ENCODE peak calls at places on chromosomes 6 and 20, in seven cellular contexts. One of them, this sample, is unnamed.

GRCh38 chr6:36679043-36679821 is 718 bp downstream of the CDKN1A start:
- DNase-seq in HCT116: no peak
- DNase-seq in H1: peak
- DNase-seq in GM12878: no peak
- DNase-seq in HepG2: peak
- DNase-seq in SK-N-SH: peak
- DNase-seq in K562: peak
- DNase-seq in this sample: peak

GRCh38 chr6:108656834-108657233 is 96.1 kb downstream of the FOXO3 start:
- DNase-seq in HCT116: no peak
- DNase-seq in H1: no peak
- DNase-seq in GM12878: no peak
- DNase-seq in HepG2: peak
- DNase-seq in SK-N-SH: no peak
- DNase-seq in K562: no peak
- DNase-seq in this sample: no peak

GRCh38 chr20:3889489-3890409 is 562 bp downstream of the PANK2 start:
- DNase-seq in HCT116: no peak
- DNase-seq in H1: peak
- DNase-seq in GM12878: no peak
- DNase-seq in HepG2: peak
- DNase-seq in SK-N-SH: peak
- DNase-seq in K562: peak
- DNase-seq in this sample: no peak

GRCh38 chr20:23366384-23366783 is 4.4 kb downstream of the GZF1 start:
- DNase-seq in HCT116: no peak
- DNase-seq in H1: no peak
- DNase-seq in GM12878: no peak
- DNase-seq in HepG2: no peak
- DNase-seq in SK-N-SH: no peak
- DNase-seq in K562: no peak
- DNase-seq in this sample: no peak

GRCh38 chr20:35768731-35769664 is 2.8 kb upstream of the PHF20 start:
- DNase-seq in HCT116: peak
- DNase-seq in H1: peak
- DNase-seq in GM12878: peak
- DNase-seq in HepG2: peak
- DNase-seq in SK-N-SH: peak
- DNase-seq in K562: peak
- DNase-seq in this sample: no peak

GRCh38 chr6:40947876-40948514 is 91.0 kb downstream of the UNC5CL start:
- DNase-seq in HCT116: no peak
- DNase-seq in H1: no peak
- DNase-seq in GM12878: no peak
- DNase-seq in HepG2: no peak
- DNase-seq in SK-N-SH: no peak
- DNase-seq in K562: no peak
- DNase-seq in this sample: no peak

GRCh38 chr6:149129401-149130077 is 188.0 kb upstream of the TAB2 start:
- DNase-seq in HCT116: no peak
- DNase-seq in H1: no peak
- DNase-seq in GM12878: no peak
- DNase-seq in HepG2: no peak
- DNase-seq in SK-N-SH: no peak
- DNase-seq in K562: no peak
- DNase-seq in this sample: no peak

GRCh38 chr20:23084845-23085355 is 1.2 kb downstream of the CD93 start:
- DNase-seq in HCT116: no peak
- DNase-seq in H1: no peak
- DNase-seq in GM12878: no peak
- DNase-seq in HepG2: no peak
- DNase-seq in SK-N-SH: no peak
- DNase-seq in K562: no peak
- DNase-seq in this sample: no peak

GRCh38 chr6:47137073-47137472 is 94.9 kb upstream of the ADGRF1 start:
- DNase-seq in HCT116: no peak
- DNase-seq in H1: no peak
- DNase-seq in GM12878: no peak
- DNase-seq in HepG2: peak
- DNase-seq in SK-N-SH: no peak
- DNase-seq in K562: no peak
- DNase-seq in this sample: no peak

GRCh38 chr20:44615169-44615791 is 32.9 kb downstream of the PKIG start:
- DNase-seq in HCT116: no peak
- DNase-seq in H1: no peak
- DNase-seq in GM12878: no peak
- DNase-seq in HepG2: no peak
- DNase-seq in SK-N-SH: no peak
- DNase-seq in K562: no peak
- DNase-seq in this sample: no peak

GRCh38 chr6:43494321-43494720 is 15.8 kb downstream of the LRRC73 start:
- DNase-seq in HCT116: no peak
- DNase-seq in H1: no peak
- DNase-seq in GM12878: no peak
- DNase-seq in HepG2: no peak
- DNase-seq in SK-N-SH: no peak
- DNase-seq in K562: peak
- DNase-seq in this sample: no peak

GRCh38 chr6:43492673-43493072 is 15.3 kb downstream of the TJAP1 start:
- DNase-seq in HCT116: no peak
- DNase-seq in H1: no peak
- DNase-seq in GM12878: no peak
- DNase-seq in HepG2: no peak
- DNase-seq in SK-N-SH: no peak
- DNase-seq in K562: no peak
- DNase-seq in this sample: no peak

GRCh38 chr6:43494766-43495165 is 15.4 kb downstream of the LRRC73 start:
- DNase-seq in HCT116: no peak
- DNase-seq in H1: no peak
- DNase-seq in GM12878: no peak
- DNase-seq in HepG2: no peak
- DNase-seq in SK-N-SH: no peak
- DNase-seq in K562: no peak
- DNase-seq in this sample: no peak

GRCh38 chr6:43493230-43493629 is 15.9 kb downstream of the TJAP1 start:
- DNase-seq in HCT116: no peak
- DNase-seq in H1: no peak
- DNase-seq in GM12878: no peak
- DNase-seq in HepG2: no peak
- DNase-seq in SK-N-SH: no peak
- DNase-seq in K562: no peak
- DNase-seq in this sample: no peak

GRCh38 chr6:43493833-43494232 is 16.3 kb downstream of the LRRC73 start:
- DNase-seq in HCT116: no peak
- DNase-seq in H1: no peak
- DNase-seq in GM12878: no peak
- DNase-seq in HepG2: peak
- DNase-seq in SK-N-SH: no peak
- DNase-seq in K562: no peak
- DNase-seq in this sample: no peak
- TF ChIP-seq JUND in HCT116: no peak
- TF ChIP-seq JUND in H1: no peak
- TF ChIP-seq JUND in GM12878: no peak
- TF ChIP-seq JUND in HepG2: no peak
- TF ChIP-seq JUND in SK-N-SH: no peak
- TF ChIP-seq JUND in K562: no peak
- TF ChIP-seq JUND in this sample: no peak

GRCh38 chr6:29791786-29792122 is 35.9 kb upstream of the HLA-G start:
- DNase-seq in HCT116: no peak
- DNase-seq in H1: no peak
- DNase-seq in GM12878: no peak
- DNase-seq in HepG2: no peak
- DNase-seq in SK-N-SH: peak
- DNase-seq in K562: no peak
- DNase-seq in this sample: no peak

GRCh38 chr6:29793036-29793356 is 34.6 kb upstream of the HLA-G start:
- DNase-seq in HCT116: no peak
- DNase-seq in H1: no peak
- DNase-seq in GM12878: no peak
- DNase-seq in HepG2: no peak
- DNase-seq in SK-N-SH: no peak
- DNase-seq in K562: no peak
- DNase-seq in this sample: no peak

GRCh38 chr6:29793796-29794195 is 33.8 kb upstream of the HLA-G start:
- DNase-seq in HCT116: no peak
- DNase-seq in H1: no peak
- DNase-seq in GM12878: no peak
- DNase-seq in HepG2: no peak
- DNase-seq in SK-N-SH: no peak
- DNase-seq in K562: no peak
- DNase-seq in this sample: no peak

GRCh38 chr6:29791162-29791561 is 36.5 kb upstream of the HLA-G start:
- DNase-seq in HCT116: no peak
- DNase-seq in H1: no peak
- DNase-seq in GM12878: no peak
- DNase-seq in HepG2: no peak
- DNase-seq in SK-N-SH: no peak
- DNase-seq in K562: no peak
- DNase-seq in this sample: no peak

DNA sequence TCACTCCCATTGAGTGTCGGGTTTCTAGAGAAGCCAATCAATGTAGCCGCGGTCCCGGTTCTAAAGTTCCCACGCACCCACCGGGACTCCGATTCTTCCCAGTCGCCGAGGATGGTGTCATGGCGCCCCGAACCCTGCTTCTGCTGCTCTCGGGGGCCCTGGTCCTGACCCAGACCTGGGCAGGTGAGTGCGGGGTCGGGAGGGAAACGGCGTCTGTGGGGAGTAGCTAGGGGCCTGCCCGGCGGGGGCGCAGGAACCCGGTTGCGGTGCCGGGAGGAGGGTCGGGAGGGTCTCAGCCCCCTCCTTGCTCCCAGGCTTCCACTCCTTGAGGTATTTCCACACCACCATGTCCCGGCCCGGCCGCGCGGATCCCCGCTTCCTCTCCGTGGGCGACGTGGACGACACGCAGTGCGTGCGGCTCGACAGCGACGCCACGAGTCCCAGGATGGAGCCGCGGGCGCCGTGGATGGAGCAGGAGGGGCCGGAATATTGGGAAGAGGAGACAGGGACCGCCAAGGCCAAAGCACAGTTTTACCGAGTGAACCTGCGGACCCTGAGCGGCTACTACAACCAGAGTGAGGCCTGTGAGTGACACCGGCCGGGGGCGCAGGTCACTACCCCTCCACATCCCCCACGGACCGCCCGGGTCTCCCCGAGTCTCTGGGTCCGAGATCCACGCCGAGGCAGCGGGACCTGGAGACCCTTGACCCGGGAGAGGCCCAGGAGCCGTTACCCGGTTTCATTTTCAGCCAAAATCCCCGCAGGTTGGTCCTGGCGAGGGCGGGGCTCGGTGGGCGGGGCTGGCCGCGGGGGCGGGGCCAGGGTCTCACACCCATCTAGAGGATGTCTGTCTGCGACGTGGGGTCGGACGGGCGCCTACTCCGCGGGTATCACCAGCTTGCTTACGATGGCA is 35.2 kb upstream of the HLA-G start:
- DNase-seq in HCT116: no peak
- DNase-seq in H1: peak
- DNase-seq in GM12878: no peak
- DNase-seq in HepG2: no peak
- DNase-seq in SK-N-SH: peak
- DNase-seq in K562: peak
- DNase-seq in this sample: no peak
- TF ChIP-seq JUND in HCT116: no peak
- TF ChIP-seq JUND in H1: no peak
- TF ChIP-seq JUND in GM12878: no peak
- TF ChIP-seq JUND in HepG2: no peak
- TF ChIP-seq JUND in SK-N-SH: no peak
- TF ChIP-seq JUND in K562: no peak
- TF ChIP-seq JUND in this sample: no peak

GRCh38 chr6:130848945-130849344 is 21.7 kb downstream of the SMLR1 start:
- DNase-seq in HCT116: no peak
- DNase-seq in H1: no peak
- DNase-seq in GM12878: no peak
- DNase-seq in HepG2: no peak
- DNase-seq in SK-N-SH: no peak
- DNase-seq in K562: peak
- DNase-seq in this sample: peak
- TF ChIP-seq JUND in HCT116: no peak
- TF ChIP-seq JUND in H1: no peak
- TF ChIP-seq JUND in GM12878: no peak
- TF ChIP-seq JUND in HepG2: no peak
- TF ChIP-seq JUND in SK-N-SH: no peak
- TF ChIP-seq JUND in K562: no peak
- TF ChIP-seq JUND in this sample: no peak

DNA sequence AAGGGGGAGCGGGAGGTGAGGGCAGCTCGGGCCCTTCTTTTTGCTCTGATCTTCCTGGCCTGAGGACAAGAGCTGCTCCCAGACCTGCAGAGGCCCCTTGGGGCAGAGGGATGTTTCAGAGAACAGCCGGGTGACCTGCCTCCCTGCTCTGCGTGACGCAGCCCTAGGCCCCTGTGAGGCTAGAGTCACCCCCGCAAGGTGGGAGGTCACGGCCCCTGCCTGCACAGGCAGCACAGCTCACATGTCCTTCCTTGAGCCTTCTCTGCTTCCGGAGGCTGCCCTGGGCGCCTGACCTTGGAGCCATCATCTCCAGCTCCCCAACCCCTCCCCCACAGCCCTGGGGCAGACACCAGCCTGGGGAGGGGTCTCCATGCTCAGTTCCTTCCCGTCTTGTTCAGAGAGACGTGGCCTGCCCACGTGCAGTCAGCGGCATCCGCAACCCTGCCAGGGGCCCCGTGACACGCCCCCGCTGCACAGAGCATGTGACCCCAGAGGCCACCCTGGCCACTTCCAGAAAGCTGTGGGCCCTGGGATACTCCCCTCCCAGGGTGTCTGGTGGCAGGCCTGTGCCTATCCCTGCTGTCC is at the start of gene BIRC7:
- DNase-seq in HCT116: no peak
- DNase-seq in H1: no peak
- DNase-seq in GM12878: no peak
- DNase-seq in HepG2: no peak
- DNase-seq in SK-N-SH: no peak
- DNase-seq in K562: peak
- DNase-seq in this sample: no peak
- TF ChIP-seq JUND in HCT116: no peak
- TF ChIP-seq JUND in H1: no peak
- TF ChIP-seq JUND in GM12878: no peak
- TF ChIP-seq JUND in HepG2: no peak
- TF ChIP-seq JUND in SK-N-SH: no peak
- TF ChIP-seq JUND in K562: no peak
- TF ChIP-seq JUND in this sample: no peak

GRCh38 chr6:104940881-104941693 is 15.8 kb upstream of the LIN28B start:
- DNase-seq in HCT116: no peak
- DNase-seq in H1: peak
- DNase-seq in GM12878: no peak
- DNase-seq in HepG2: peak
- DNase-seq in SK-N-SH: peak
- DNase-seq in K562: peak
- DNase-seq in this sample: no peak
- TF ChIP-seq JUND in HCT116: no peak
- TF ChIP-seq JUND in H1: no peak
- TF ChIP-seq JUND in GM12878: no peak
- TF ChIP-seq JUND in HepG2: peak
- TF ChIP-seq JUND in SK-N-SH: no peak
- TF ChIP-seq JUND in K562: no peak
- TF ChIP-seq JUND in this sample: no peak

This sample was measured in T47D.